ENCODE peak calls at places on chromosomes 5 and 9, in five cellular contexts. Z, J, H, M and K are unnamed samples. For H3K9me3, the result is how much of the 10 kb centered on the place peaks cover.

GRCh38 chr5:62562867-62563266 is 15.8 kb upstream of the LRRC70 start:
- DNase-seq in J (no peak), M (no peak), Z (no peak), H (no peak), K (no peak)

GRCh38 chr5:91707521-91707841 is 324.4 kb upstream of the ARRDC3 start:
- DNase-seq in J (no peak), Z (no peak), H (no peak), M (no peak), K (no peak)

GRCh38 chr5:103466494-103466893 is 96.1 kb downstream of the NUDT12 start:
- DNase-seq in J (no peak), H (peak), M (no peak), Z (no peak), K (no peak)

GRCh38 chr5:110536120-110537115 is 190.1 kb downstream of the TMEM232 start:
- DNase-seq in M (peak), J (no peak), H (no peak), Z (peak), K (no peak)

GRCh38 chr9:72464819-72465218 is 56.6 kb upstream of the TMC1 start:
- DNase-seq in J (no peak), H (no peak), Z (no peak), M (no peak), K (no peak)

GRCh38 chr5:153520952-153521351 is 30.5 kb downstream of the GRIA1 start:
- DNase-seq in J (no peak), Z (no peak), H (peak), M (no peak), K (no peak)

GRCh38 chr5:81850494-81850893 is 99.6 kb upstream of the SSBP2 start:
- DNase-seq in Z (no peak), H (peak), M (no peak), J (no peak), K (peak)

GRCh38 chr5:177310757-177311173 is 933 bp downstream of the MXD3 start:
- DNase-seq in M (peak), Z (no peak), H (peak), J (no peak), K (no peak)

GRCh38 chr5:54845567-54845941 is 139.8 kb downstream of the ESM1 start:
- DNase-seq in Z (no peak), H (peak), J (no peak), M (no peak), K (no peak)

GRCh38 chr9:77673912-77674791 is 26.0 kb upstream of the GNA14 start:
- DNase-seq in J (no peak), H (peak), M (no peak), Z (no peak), K (peak)

GRCh38 chr5:111070272-111071134 is 1.0 kb upstream of the TSLP start:
- DNase-seq in Z (no peak), M (peak), H (no peak), J (peak), K (no peak)

GRCh38 chr9:132988244-132989013 is 9.9 kb downstream of the GFI1B start:
- DNase-seq in M (no peak), H (no peak), Z (no peak), J (no peak), K (no peak)

GRCh38 chr9:112925058-112925641 is 34.5 kb upstream of the SLC46A2 start:
- DNase-seq in Z (no peak), H (peak), J (no peak), M (peak), K (no peak)

GRCh38 chr5:106584268-106584667 is 1086.5 kb downstream of the EFNA5 start:
- DNase-seq in Z (no peak), H (no peak), J (peak), M (no peak), K (no peak)

GRCh38 chr5:176658007-176658599 is 10.8 kb downstream of the TSPAN17 start:
- DNase-seq in M (peak), Z (peak), H (peak), J (peak), K (peak)

GRCh38 chr5:343461-344401 is 22.2 kb downstream of the AHRR start:
- DNase-seq in Z (no peak), H (peak), J (no peak), M (no peak), K (peak)

GRCh38 chr5:34738381-34738780 is 82.3 kb downstream of the RAI14 start:
- DNase-seq in M (no peak), J (no peak), H (no peak), Z (no peak), K (no peak)

GRCh38 chr5:174300118-174300940 is 254.8 kb downstream of the NSG2 start:
- DNase-seq in J (no peak), H (no peak), Z (no peak), M (peak), K (no peak)

GRCh38 chr9:69221036-69221435 is 47.0 kb downstream of the TJP2 start:
- DNase-seq in M (no peak), J (no peak), H (no peak), Z (no peak), K (no peak)

GRCh38 chr5:127029513-127030258 is 672 bp downstream of the MARCHF3 start:
- DNase-seq in H (peak), J (peak), M (peak), Z (no peak), K (peak)

GRCh38 chr9:116494815-116495634 is 192.1 kb upstream of the TRIM32 start:
- DNase-seq in H (no peak), M (peak), J (no peak), Z (no peak), K (peak)

GRCh38 chr9:94568972-94569712 is 14.3 kb downstream of the PCAT7 start:
- DNase-seq in H (no peak), J (no peak), M (no peak), Z (no peak), K (no peak)

GRCh38 chr9:13750061-13750460 is 470.6 kb upstream of the MPDZ start:
- DNase-seq in J (no peak), Z (no peak), H (peak), M (no peak), K (no peak)

GRCh38 chr9:133632806-133633680 is 3.1 kb upstream of the DBH start:
- DNase-seq in M (no peak), Z (no peak), H (no peak), J (no peak), K (no peak)

GRCh38 chr5:44613951-44614350 is 194.8 kb upstream of the MRPS30 start:
- DNase-seq in M (no peak), J (no peak), Z (no peak), H (no peak), K (no peak)

GRCh38 chr9:37061763-37062162 is 27.7 kb upstream of the PAX5 start:
- DNase-seq in J (no peak), Z (no peak), M (no peak), H (peak), K (peak)

GRCh38 chr5:410911-411517 is 32.0 kb upstream of the EXOC3 start:
- DNase-seq in H (peak), M (no peak), J (no peak), Z (no peak), K (no peak)

GRCh38 chr5:35294976-35295375 is 64.7 kb upstream of the PRLR start:
- DNase-seq in J (no peak), Z (no peak), H (no peak), M (no peak), K (no peak)

GRCh38 chr5:180251887-180252286 is 40.0 kb downstream of the MAPK9 start:
- DNase-seq in H (no peak), J (no peak), Z (no peak), M (no peak), K (no peak)
- H3K9me3 ChIP-seq in H (half or more), J (half or more), Z (half or more), M (half or more), K (under half)

DNA sequence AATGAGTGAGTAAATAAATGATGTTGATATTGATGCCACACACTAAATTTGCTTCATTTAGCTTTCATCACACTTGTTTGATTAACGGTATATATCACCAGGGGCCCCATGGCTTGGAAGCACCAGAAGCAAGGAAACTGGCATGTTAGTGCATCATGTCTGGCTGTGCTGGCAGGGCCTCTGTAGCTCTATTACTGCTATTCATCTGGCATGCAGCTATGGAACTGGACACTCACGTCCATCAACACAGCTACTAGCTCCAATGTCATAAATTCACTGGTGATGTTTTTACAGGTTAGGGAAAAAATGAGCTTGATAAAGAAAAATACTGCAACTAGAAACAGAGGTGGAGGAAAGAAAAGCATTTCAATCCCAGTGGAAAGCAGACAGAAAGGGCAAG is 343.2 kb downstream of the DEPDC1B start:
- DNase-seq in M (no peak), H (no peak), Z (no peak), J (no peak), K (no peak)
- H4K91ac ChIP-seq in M (no peak), H (no peak), Z (no peak), J (no peak), K (no peak)

GRCh38 chr9:128243486-128244415 is 32.1 kb downstream of the GOLGA2 start:
- DNase-seq in H (peak), J (no peak), M (no peak), Z (no peak), K (no peak)
- H3K14ac ChIP-seq in H (peak), J (no peak), M (no peak), Z (no peak), K (no peak)

DNA sequence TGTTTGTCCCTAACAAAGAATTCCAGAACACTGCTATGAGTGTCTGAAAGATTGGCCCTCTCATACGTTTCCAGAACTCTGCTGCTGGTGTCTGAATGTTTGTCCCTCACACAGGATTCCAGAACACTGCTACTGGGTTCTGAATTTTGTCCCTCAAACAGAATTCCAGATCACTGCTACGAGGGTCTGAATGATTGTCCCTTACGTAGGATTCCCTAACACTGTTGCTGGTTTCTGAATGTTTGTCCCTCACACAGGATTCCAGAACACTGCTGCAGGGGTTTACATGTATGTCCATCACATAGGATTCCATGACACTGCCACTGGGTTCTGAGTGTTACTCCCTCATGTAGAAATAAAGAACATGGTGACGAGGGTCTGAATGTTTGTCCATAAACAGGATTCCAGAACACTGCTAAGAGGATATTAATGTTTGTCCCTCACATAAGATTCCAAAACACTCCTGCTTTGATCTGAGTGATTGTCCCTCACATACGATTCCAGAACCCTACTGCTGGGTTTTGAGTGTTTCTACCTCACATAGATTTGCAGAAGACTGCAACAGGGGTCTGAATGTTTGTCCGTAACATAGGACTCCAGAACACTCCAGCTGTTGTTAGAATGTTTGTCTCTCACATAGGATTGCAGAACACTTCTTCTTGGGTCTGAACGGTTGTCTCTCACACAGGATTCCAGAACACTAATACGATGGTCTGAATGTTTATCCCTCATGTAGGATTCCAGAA is 214.4 kb downstream of the FOXD4L6 start:
- DNase-seq in H (no peak), J (no peak), M (peak), Z (no peak), K (no peak)
- H3K9me3 ChIP-seq in H (half or more), J (under half), M (half or more), Z (half or more), K (under half)

DNA sequence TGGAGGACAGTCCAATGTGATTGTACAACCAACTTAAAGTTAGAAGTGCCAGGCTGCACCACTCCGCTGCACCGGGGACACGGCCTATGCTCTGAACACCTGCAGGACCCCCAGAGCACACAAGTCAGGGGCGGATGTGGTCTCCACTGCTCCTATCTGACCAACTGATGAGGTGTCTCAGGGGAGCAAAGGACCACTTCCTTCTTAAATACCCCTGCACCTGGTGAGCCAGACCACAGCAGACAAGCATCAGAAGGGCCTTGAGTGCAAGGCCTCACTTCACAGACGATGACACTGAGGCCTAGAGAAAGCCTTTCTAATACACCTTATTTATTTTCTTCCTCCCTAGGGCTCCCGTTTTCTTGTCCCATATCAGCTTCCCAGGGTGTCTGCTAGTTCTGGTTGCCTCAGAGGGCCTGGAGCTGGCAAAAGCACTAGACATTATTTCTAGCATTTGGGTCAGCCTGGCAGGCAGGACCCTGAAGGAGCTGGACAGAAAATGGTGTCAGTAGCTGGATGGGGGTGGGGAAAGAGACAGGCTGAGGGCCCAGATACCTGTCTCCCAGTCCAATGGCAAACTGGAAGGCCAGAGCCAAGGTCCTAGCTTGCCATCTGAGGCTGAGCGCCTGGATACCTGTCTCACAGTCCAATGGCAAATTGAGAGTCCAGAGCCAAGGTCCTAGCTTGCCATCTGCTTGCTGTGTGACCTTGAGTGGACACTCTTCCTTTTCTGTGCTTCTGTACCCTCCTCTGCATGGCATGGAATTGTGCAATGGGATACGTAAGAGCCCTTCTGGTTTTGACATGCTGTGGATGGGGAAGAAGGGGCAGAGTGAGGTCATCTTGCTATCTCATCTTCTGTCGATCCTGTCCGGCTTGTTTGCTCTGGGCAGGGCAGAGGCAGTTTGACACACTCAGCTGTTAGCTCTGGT is 9.0 kb downstream of the CCDC69 start:
- DNase-seq in H (no peak), M (no peak), Z (no peak), J (no peak), K (peak)
- H4K91ac ChIP-seq in H (no peak), M (no peak), Z (no peak), J (no peak), K (peak)